ENCODE peak calls at places on chromosomes 11 and 22, in seven cellular contexts. F is MCF 10A; G is HFFc6; K is WTC11; I is fibroblast of lung; S is body of pancreas; V is CD4-positive, alpha-beta T cell. J is an unnamed sample.

GRCh38 chr11:96263361-96263763 is 79.6 kb downstream of the MAML2 start:
- DNase-seq in V (no peak), K (no peak), S (no peak), I (peak), G (peak), F (peak), J (no peak)

GRCh38 chr11:44950625-44951472 is at the start of gene TP53I11:
- DNase-seq in F (peak), V (peak), K (peak), I (peak), G (no peak), S (peak), J (no peak)

GRCh38 chr11:34354782-34355181 is 3.0 kb downstream of the ABTB2 start:
- DNase-seq in I (peak), G (no peak), S (no peak), V (no peak), F (no peak), K (no peak), J (no peak)

GRCh38 chr11:60363542-60364525 is 14.5 kb upstream of the MS4A7 start:
- DNase-seq in S (peak), V (peak), G (peak), F (peak), K (peak), I (peak), J (no peak)

GRCh38 chr11:63944987-63945386 is 6.2 kb downstream of the NAA40 start:
- DNase-seq in S (peak), G (no peak), I (no peak), V (no peak), K (no peak), F (no peak), J (no peak)

GRCh38 chr11:45897556-45897955 is 9.5 kb downstream of the FREY1 start:
- DNase-seq in K (no peak), I (no peak), F (no peak), S (no peak), V (no peak), G (no peak), J (no peak)

GRCh38 chr22:49271831-49272230 is 555.8 kb downstream of the BRD1 start:
- DNase-seq in S (no peak), F (no peak), I (no peak), K (no peak), V (peak), G (no peak), J (no peak)

GRCh38 chr11:2664886-2665746 is 34.7 kb downstream of the KCNQ1OT1 start:
- DNase-seq in G (no peak), K (no peak), I (no peak), F (no peak), V (no peak), S (peak), J (no peak)

GRCh38 chr22:50726643-50727340 is 11.2 kb upstream of the ACR start:
- DNase-seq in F (no peak), S (peak), G (no peak), K (no peak), I (no peak), V (no peak), J (no peak)

GRCh38 chr11:118791961-118792578 is 1.1 kb upstream of the DDX6 start:
- DNase-seq in K (peak), S (peak), G (no peak), V (peak), I (no peak), F (no peak), J (no peak)

GRCh38 chr11:15617126-15617525 is 502.4 kb downstream of the INSC start:
- DNase-seq in K (no peak), I (no peak), G (no peak), F (no peak), S (no peak), V (no peak), J (no peak)

GRCh38 chr11:73359341-73359740 is 16.9 kb upstream of the RELT start:
- DNase-seq in S (peak), F (no peak), G (no peak), I (no peak), V (no peak), K (no peak), J (no peak)

GRCh38 chr11:119676461-119677020 is 52.5 kb downstream of the NECTIN1 start:
- DNase-seq in F (no peak), S (no peak), K (no peak), V (no peak), G (peak), I (peak), J (no peak)

GRCh38 chr11:93775289-93775688 is 8.8 kb upstream of the MED17 start:
- DNase-seq in F (peak), G (no peak), V (no peak), S (no peak), I (no peak), K (peak), J (no peak)

GRCh38 chr11:23151819-23152218 is 291.5 kb upstream of the CCDC179 start:
- DNase-seq in V (no peak), F (no peak), I (no peak), K (no peak), S (no peak), G (no peak), J (no peak)

GRCh38 chr11:35662649-35663407 is at the start of gene TRIM44:
- DNase-seq in G (peak), I (peak), F (peak), S (peak), V (peak), K (peak), J (no peak)

GRCh38 chr11:70623906-70624597 is 225.7 kb downstream of the CTTN start:
- DNase-seq in G (no peak), K (no peak), I (no peak), V (no peak), F (no peak), S (no peak), J (no peak)

GRCh38 chr22:21651521-21652009 is 9.5 kb downstream of the SDF2L1 start:
- DNase-seq in G (no peak), K (no peak), V (no peak), I (no peak), F (no peak), S (no peak), J (no peak)

GRCh38 chr11:77409046-77409445 is 64.8 kb downstream of the PAK1 start:
- DNase-seq in F (no peak), V (no peak), S (no peak), G (no peak), K (no peak), I (no peak), J (no peak)

GRCh38 chr11:65170058-65170534 is at the start of gene SPDYC:
- DNase-seq in K (peak), V (no peak), F (no peak), G (no peak), I (no peak), S (no peak), J (no peak)

GRCh38 chr22:20439556-20439927 is 1.9 kb upstream of the SCARF2 start:
- DNase-seq in K (no peak), V (no peak), S (no peak), I (no peak), G (no peak), F (no peak), J (no peak)

GRCh38 chr22:47250995-47251765 is 488.7 kb downstream of the TBC1D22A start:
- DNase-seq in G (no peak), V (no peak), K (no peak), S (no peak), I (no peak), F (no peak), J (no peak)

GRCh38 chr22:35498026-35498425 is 42.6 kb upstream of the RASD2 start:
- DNase-seq in K (no peak), V (no peak), G (no peak), I (peak), S (no peak), F (no peak), J (no peak)

GRCh38 chr11:64533501-64533900 is 57.5 kb upstream of the SLC22A12 start:
- DNase-seq in I (no peak), F (no peak), K (no peak), S (no peak), G (no peak), V (no peak), J (no peak)

GRCh38 chr11:45929486-45930030 is 7.1 kb downstream of the LARGE2 start:
- DNase-seq in I (no peak), V (no peak), S (no peak), F (no peak), G (no peak), K (no peak), J (no peak)

GRCh38 chr11:59891781-59892181 is 13.2 kb downstream of the OOSP3 start:
- DNase-seq in V (no peak), S (no peak), G (no peak), K (peak), F (no peak), I (no peak), J (no peak)

GRCh38 chr11:106986261-106986660 is 32.0 kb downstream of the GUCY1A2 start:
- DNase-seq in K (no peak), S (no peak), I (peak), F (peak), V (no peak), G (peak), J (no peak)

GRCh38 chr11:61041755-61042518 is 60.4 kb upstream of the CD5 start:
- DNase-seq in G (no peak), I (peak), V (peak), K (peak), F (peak), S (peak), J (no peak)

GRCh38 chr22:39312410-39312809 is 7.0 kb downstream of the RPL3 start:
- DNase-seq in G (no peak), F (no peak), I (no peak), V (no peak), S (no peak), K (no peak), J (no peak)

GRCh38 chr11:66847461-66848232 is 4.4 kb downstream of the RCE1 start:
- DNase-seq in F (no peak), K (no peak), G (no peak), I (no peak), S (no peak), V (no peak), J (no peak)

GRCh38 chr11:129611661-129612566 is 203.7 kb upstream of the TMEM45B start:
- DNase-seq in S (no peak), K (no peak), G (no peak), V (no peak), I (no peak), F (no peak), J (no peak)

GRCh38 chr11:33168605-33169240 is 7.4 kb upstream of the CSTF3 start:
- DNase-seq in S (no peak), I (peak), K (no peak), G (peak), V (no peak), F (no peak), J (no peak)

GRCh38 chr11:107316426-107316825 is 141.2 kb downstream of the CWF19L2 start:
- DNase-seq in G (no peak), K (no peak), I (no peak), F (no peak), S (no peak), V (no peak), J (no peak)

GRCh38 chr22:49079743-49080500 is 747.8 kb downstream of the BRD1 start:
- DNase-seq in V (no peak), K (no peak), S (no peak), G (no peak), I (no peak), F (no peak), J (no peak)

GRCh38 chr22:30202531-30203006 is 44.0 kb downstream of the LIF start:
- DNase-seq in F (no peak), K (no peak), G (no peak), V (no peak), S (peak), I (peak), J (peak)

GRCh38 chr11:65558785-65559509 is 788 bp upstream of the LTBP3 start:
- DNase-seq in S (peak), K (no peak), G (no peak), F (peak), V (no peak), I (peak), J (no peak)

GRCh38 chr22:46041642-46042041 is 64.7 kb upstream of the WNT7B start:
- DNase-seq in F (no peak), V (no peak), G (no peak), K (peak), I (no peak), S (peak), J (no peak)

GRCh38 chr11:2318707-2319106 is 16.9 kb downstream of the TSPAN32 start:
- DNase-seq in I (no peak), S (no peak), F (no peak), K (no peak), V (no peak), G (no peak), J (no peak)

GRCh38 chr11:120883404-120884135 is 140.3 kb upstream of the TBCEL start:
- DNase-seq in F (peak), G (peak), S (no peak), I (peak), V (no peak), K (no peak), J (no peak)

DNA sequence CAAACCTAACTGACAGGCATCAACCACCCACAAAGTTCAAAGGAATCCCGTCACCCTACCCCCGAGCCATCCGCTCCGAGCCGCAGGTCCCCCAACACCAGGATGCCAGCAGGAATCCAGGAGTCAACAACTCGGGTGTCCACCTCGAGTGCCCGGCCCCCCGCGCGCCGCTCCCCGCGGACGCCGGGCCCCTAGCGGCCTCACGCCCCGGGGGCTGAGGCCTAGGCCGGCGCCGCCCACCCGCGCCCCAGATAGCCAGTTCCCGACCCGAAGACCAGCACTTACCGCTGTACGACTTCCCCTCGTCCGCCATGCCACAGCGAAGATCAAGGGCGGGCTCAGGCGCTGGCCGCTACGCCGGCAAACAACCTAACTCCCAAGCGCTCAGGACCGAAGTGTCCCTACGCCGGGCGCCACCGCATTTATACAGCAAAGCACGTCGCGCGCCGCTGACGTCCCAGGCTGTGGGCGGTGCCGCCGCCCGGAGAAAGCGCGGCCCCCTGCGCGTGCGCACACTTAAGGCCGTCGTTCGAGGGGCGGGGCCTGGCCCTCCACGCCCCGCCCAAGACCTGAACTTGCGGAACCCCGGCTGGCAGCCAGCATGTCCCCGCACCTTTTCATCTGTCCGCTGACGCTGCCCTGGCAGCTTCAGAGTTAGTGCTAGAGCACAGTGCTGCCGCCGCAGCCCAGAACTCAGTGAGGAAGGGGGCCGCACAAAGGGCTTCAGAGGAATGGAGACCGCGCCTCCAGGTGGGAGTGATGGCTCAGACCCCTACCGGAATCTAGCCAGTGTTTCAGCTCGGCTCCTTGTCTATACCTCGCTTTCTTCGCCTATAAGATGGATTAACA is at the start of gene NXF1:
- DNase-seq in G (peak), I (peak), V (peak), S (peak), K (peak), F (peak), J (peak)
- TF ChIP-seq CTCF in G (peak), I (no peak), V (no peak), S (peak), K (no peak), F (no peak), J (no peak)

GRCh38 chr11:87832216-87832615 is 343.0 kb downstream of the RAB38 start:
- DNase-seq in G (no peak), K (no peak), S (no peak), F (no peak), I (no peak), V (no peak), J (no peak)
- TF ChIP-seq CTCF in G (no peak), K (no peak), S (no peak), F (no peak), I (no peak), V (no peak), J (no peak)

GRCh38 chr11:30902929-30903328 is 316.8 kb upstream of the MPPED2 start:
- DNase-seq in K (no peak), S (no peak), I (no peak), G (no peak), F (no peak), V (no peak), J (no peak)
- TF ChIP-seq CTCF in K (no peak), S (no peak), I (no peak), G (no peak), F (no peak), V (no peak), J (no peak)

DNA sequence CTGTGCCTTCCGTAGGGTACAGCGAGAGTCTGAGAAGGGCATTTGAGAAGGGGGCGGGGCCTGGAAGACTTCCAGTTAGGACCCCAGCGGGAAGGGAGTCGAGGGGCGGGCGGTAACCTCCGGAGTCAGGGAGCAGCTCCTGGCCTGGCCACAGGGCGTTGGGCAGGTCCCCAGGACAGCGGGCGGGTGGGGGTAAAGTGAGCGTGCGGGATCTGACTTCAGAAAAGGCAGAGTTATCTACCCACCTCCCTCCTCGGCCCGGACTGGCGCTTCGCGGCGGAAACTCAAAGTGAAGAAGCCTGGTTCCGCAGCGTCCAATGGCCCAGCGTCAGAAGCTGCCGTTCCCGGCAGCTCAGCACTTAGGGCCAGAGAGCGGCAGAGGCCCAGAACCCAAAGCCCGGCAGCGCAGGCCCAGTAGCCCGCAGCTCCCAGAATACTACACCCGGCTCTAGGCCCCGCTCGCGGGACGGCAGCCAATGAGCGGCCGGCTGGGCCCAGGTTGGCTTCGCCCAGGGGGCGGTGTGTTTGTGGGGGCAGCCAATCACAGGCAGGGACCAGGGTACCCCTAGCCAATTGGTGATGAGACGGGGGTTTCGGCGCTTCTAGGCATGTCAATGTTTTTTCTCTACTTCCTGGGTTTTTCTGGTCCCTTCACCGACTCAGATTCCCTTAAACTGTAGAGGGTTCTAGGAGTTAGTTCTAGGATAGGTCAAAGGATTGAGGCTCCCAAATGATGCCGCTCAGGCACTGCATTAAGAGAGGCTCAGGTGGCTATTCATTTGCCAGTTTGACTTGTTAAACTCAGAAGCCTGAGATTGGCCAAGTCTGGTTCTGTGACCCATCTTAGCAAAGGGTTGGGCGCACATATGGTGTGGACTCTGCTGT is at the start of gene TRIM68:
- DNase-seq in K (peak), S (peak), V (peak), G (peak), F (peak), I (peak), J (peak)
- TF ChIP-seq CTCF in K (no peak), S (peak), V (no peak), G (no peak), F (no peak), I (no peak), J (no peak)

DNA sequence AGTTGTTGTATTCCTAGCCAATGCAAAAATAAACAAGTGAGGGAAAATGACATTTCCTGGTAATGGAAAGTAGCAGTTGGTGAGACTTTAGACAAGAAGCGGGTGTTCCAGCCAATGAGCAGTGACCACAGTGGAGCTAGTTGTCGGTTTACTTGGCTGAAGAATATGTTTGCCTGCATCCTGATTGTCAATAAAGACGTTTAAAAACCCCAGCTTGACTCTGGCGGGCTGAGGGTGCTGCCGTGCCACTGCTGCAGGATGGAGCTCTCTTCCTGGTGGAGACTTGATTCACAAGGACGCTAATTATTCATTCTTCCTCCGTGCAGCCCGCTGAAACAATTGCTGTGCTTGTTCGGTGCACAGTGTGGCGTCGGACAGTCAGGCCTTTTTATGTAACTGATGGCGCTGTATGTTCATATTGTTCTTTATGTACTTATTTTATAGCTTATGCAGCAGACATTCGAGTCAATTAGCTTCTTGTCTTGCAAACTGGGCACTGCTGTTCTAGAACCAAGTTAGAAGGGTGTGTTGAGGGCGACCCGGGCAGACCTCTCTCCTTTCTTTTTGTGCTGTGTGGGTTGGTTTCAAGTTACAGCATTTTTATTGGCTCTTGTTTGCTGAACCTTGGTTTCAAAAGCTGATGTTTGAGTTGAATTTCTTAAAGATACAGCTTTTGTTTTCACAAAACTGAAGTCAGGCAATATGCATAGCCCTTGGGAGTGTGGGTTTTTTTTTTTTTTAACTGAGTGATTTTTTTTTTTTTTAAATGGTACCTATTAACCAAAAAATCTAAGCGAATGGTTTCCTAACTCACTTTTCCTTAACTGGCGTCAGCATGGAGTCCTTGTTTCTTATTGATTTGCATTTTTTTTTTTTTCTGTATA is 153.9 kb downstream of the TEAD1 start:
- DNase-seq in F (peak), K (no peak), V (no peak), S (peak), G (peak), I (peak), J (no peak)
- TF ChIP-seq CTCF in F (no peak), K (no peak), V (no peak), S (no peak), G (no peak), I (no peak), J (no peak)

GRCh38 chr11:898540-899190 is 11.9 kb downstream of the CHID1 start:
- DNase-seq in S (no peak), G (no peak), V (no peak), K (peak), I (peak), F (no peak), J (no peak)
- TF ChIP-seq CTCF in S (peak), G (no peak), V (no peak), K (no peak), I (no peak), F (no peak), J (peak)

GRCh38 chr11:109853156-109853776 is 239.9 kb upstream of the ZC3H12C start:
- DNase-seq in S (no peak), I (peak), K (no peak), F (peak), G (peak), V (no peak), J (peak)
- TF ChIP-seq CTCF in S (peak), I (peak), K (peak), F (peak), G (peak), V (no peak), J (peak)